ENCODE peak calls at places on chromosome 1, in six cellular contexts. J, I, Z, M, X and H are unnamed samples.

GRCh38 chr1:228842094-228842775 is 107.0 kb downstream of the RHOU start:
- DNase-seq in J (peak; percentile 84), Z (no peak), M (no peak), X (no peak), I (no peak), H (peak; percentile 85)

GRCh38 chr1:215439549-215439948 is 127.6 kb upstream of the KCTD3 start:
- DNase-seq in I (no peak), X (no peak), J (no peak), Z (no peak), M (no peak), H (no peak)

GRCh38 chr1:238370600-238370999 is 479.9 kb upstream of the ZP4 start:
- DNase-seq in M (no peak), Z (no peak), X (no peak), I (no peak), J (no peak), H (no peak)

GRCh38 chr1:40944841-40945430 is 34.6 kb upstream of the CTPS1 start:
- DNase-seq in I (no peak), M (peak; percentile 47), Z (no peak), J (no peak), X (no peak), H (no peak)

GRCh38 chr1:112878321-112878720 is 77.7 kb downstream of the SLC16A1 start:
- DNase-seq in X (no peak), M (no peak), Z (no peak), J (no peak), I (no peak), H (no peak)

GRCh38 chr1:207002731-207003146 is 29.8 kb downstream of the C1orf116 start:
- DNase-seq in I (no peak), Z (no peak), M (no peak), J (no peak), X (no peak), H (no peak)

GRCh38 chr1:18907021-18907913 is 4.9 kb upstream of the ALDH4A1 start:
- DNase-seq in I (no peak), J (peak; percentile 44), Z (peak; percentile 53), X (peak; percentile 51), M (no peak), H (peak; percentile 73)

GRCh38 chr1:151898519-151898991 is 10.8 kb downstream of the THEM4 start:
- DNase-seq in X (no peak), Z (no peak), I (no peak), M (no peak), J (no peak), H (no peak)

GRCh38 chr1:46315669-46316403 is 12.3 kb downstream of the UQCRH start:
- DNase-seq in Z (no peak), J (peak; percentile 17), X (no peak), I (no peak), M (no peak), H (no peak)

GRCh38 chr1:101259744-101260148 is 22.9 kb downstream of the S1PR1 start:
- DNase-seq in M (no peak), I (no peak), J (peak; percentile 84), Z (no peak), X (no peak), H (no peak)

GRCh38 chr1:209389258-209389657 is 194.3 kb upstream of the CAMK1G start:
- DNase-seq in Z (no peak), J (peak; percentile 93), X (no peak), I (no peak), M (no peak), H (no peak)

GRCh38 chr1:33792216-33792615 is 71.7 kb upstream of the HMGB4 start:
- DNase-seq in I (no peak), M (no peak), X (no peak), J (no peak), Z (no peak), H (no peak)

GRCh38 chr1:79376106-79376505 is 369.6 kb upstream of the ADGRL4 start:
- DNase-seq in M (no peak), J (no peak), I (no peak), Z (no peak), X (no peak), H (no peak)